ENCODE peak calls at places on chromosomes 6 and 20, in ten cellular contexts. Y is HCT116, T is fibroblast of pulmonary artery, G is GM23338, D is ascending aorta, B is cardiac fibroblast, F is tibial artery, V is bronchial epithelial cell, K is gastrocnemius medialis, P is spleen. L is an unnamed sample.

GRCh38 chr6:127117979-127118504 is 429 bp upstream of the RSPO3 start:
- DNase-seq in Y (no peak), T (no peak), G (no peak), D (no peak), B (no peak), F (no peak), V (no peak), K (no peak), P (no peak), L (peak; percentile 31)

GRCh38 chr20:23260181-23260840 is 90.3 kb upstream of the NXT1 start:
- DNase-seq in Y (no peak), T (no peak), G (no peak), D (no peak), B (no peak), F (no peak), V (no peak), K (no peak), P (no peak), L (no peak)

GRCh38 chr20:32966881-32967781 is 37.1 kb downstream of the SUN5 start:
- DNase-seq in Y (no peak), T (no peak), G (no peak), D (no peak), B (no peak), F (no peak), V (no peak), K (no peak), P (no peak), L (no peak)

GRCh38 chr20:11807070-11807741 is 110.5 kb upstream of the BTBD3 start:
- DNase-seq in Y (no peak), T (peak; percentile 85), G (no peak), D (no peak), B (peak; percentile 82), F (no peak), V (peak; percentile 69), K (no peak), P (no peak), L (peak; percentile 71)

GRCh38 chr6:84018453-84019061 is 15.0 kb upstream of the MRAP2 start:
- DNase-seq in Y (peak; percentile 40), T (no peak), G (peak; percentile 30), D (no peak), B (no peak), F (no peak), V (peak; percentile 75), K (no peak), P (no peak), L (no peak)

GRCh38 chr6:42251911-42252637 is 34.4 kb upstream of the MRPS10 start:
- DNase-seq in Y (no peak), T (peak; percentile 69), G (no peak), D (no peak), B (peak; percentile 73), F (no peak), V (no peak), K (no peak), P (no peak), L (peak; percentile 57)

GRCh38 chr20:55538261-55538908 is 466.9 kb downstream of the CBLN4 start:
- DNase-seq in Y (no peak), T (no peak), G (no peak), D (no peak), B (no peak), F (no peak), V (peak; percentile 76), K (no peak), P (no peak), L (no peak)

GRCh38 chr20:4861961-4862360 is 139.3 kb downstream of the SLC23A2 start:
- DNase-seq in Y (no peak), T (no peak), G (no peak), D (no peak), B (no peak), F (no peak), V (no peak), K (no peak), P (no peak), L (no peak)

GRCh38 chr6:132607544-132608233 is 16.4 kb downstream of the TAAR2 start:
- DNase-seq in Y (no peak), T (no peak), G (no peak), D (no peak), B (no peak), F (no peak), V (peak; percentile 7), K (no peak), P (no peak), L (no peak)

GRCh38 chr6:35972471-35972985 is 51.6 kb upstream of the SRPK1 start:
- DNase-seq in Y (no peak), T (no peak), G (peak; percentile 53), D (no peak), B (peak; percentile 40), F (no peak), V (no peak), K (no peak), P (no peak), L (no peak)
- TF ChIP-seq CTCF in Y (peak; percentile 45), T (peak; percentile 14), G (peak; percentile 30), D (no peak), B (peak; percentile 19), F (no peak), V (no peak), K (no peak), P (no peak), L (no peak)

GRCh38 chr6:150145427-150145826 is 2.6 kb downstream of the PPP1R14C start:
- DNase-seq in Y (no peak), T (no peak), G (no peak), D (no peak), B (no peak), F (no peak), V (peak; percentile 66), K (no peak), P (no peak), L (no peak)
- H3K4me3 ChIP-seq in Y (no peak overlapping the region), T (no peak overlapping the region), G (no peak overlapping the region), D (no peak overlapping the region), B (no peak overlapping the region), F (no peak overlapping the region), V (peak overlapping the region; percentile 76), K (no peak overlapping the region), P (no peak overlapping the region), L (no peak overlapping the region)

GRCh38 chr20:62361799-62362589 is 5.1 kb downstream of the LAMA5 start:
- DNase-seq in Y (peak; percentile 62), T (no peak), G (peak; percentile 96), D (no peak), B (no peak), F (no peak), V (no peak), K (no peak), P (no peak), L (no peak)

GRCh38 chr20:62362590-62362940 is 4.5 kb downstream of the LAMA5 start:
- DNase-seq in Y (no peak), T (no peak), G (no peak), D (no peak), B (no peak), F (no peak), V (no peak), K (no peak), P (no peak), L (no peak)

GRCh38 chr20:62364911-62365736 is 2.0 kb downstream of the LAMA5 start:
- DNase-seq in Y (no peak), T (no peak), G (no peak), D (peak; percentile 72), B (peak; percentile 42), F (peak; percentile 76), V (no peak), K (peak; percentile 82), P (no peak), L (no peak)

GRCh38 chr20:62363920-62364851 is 2.9 kb downstream of the LAMA5 start:
- DNase-seq in Y (no peak), T (peak; percentile 68), G (peak; percentile 63), D (no peak), B (peak; percentile 64), F (no peak), V (no peak), K (no peak), P (no peak), L (peak; percentile 56)

DNA sequence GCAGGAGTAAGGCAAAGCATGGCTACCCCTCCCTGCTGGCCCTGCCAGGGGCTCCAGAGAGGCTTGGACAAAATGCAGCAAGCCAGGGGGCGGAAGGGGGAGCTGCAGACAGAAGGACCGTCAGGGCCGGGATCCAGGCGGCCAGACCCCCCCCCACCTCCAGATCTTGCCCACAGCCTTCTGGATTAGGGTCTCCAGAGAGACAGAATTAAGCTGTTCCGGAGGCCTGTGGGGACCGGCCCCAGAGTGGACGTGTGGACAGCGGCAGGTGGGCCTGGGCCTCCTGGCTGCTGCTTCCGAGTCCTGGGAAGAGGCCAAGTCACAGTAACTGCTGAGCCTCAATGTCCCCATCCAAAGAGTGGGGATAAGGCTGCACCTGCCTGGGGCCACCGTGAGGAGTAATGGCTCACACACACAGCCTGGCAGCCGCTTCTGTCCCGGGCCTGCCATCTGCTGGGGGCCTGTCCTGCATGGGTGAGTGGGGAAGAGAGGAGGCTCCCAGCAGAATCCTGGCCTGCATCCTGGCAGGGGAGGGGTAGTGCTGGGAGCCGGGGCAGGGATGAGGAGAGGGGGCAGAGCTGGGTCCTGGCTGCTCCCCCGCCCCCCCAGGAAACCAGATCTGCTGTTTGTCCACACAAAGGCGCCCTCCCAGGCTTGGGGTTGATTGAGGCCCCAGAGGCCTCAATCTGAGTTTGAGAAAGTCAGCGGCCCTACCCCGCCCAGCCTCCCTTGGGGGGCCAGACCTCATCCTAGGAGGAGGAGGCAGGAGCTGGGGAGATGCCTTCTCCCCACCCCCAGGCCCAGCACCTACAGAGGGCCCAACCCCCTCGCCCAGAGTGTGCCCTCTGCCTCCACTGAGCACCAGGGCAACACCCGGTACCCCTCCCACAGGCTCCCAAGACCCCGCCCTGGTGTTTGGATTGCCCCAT is 3.9 kb downstream of the LAMA5 start:
- DNase-seq in Y (no peak), T (no peak), G (peak; percentile 63), D (no peak), B (no peak), F (no peak), V (no peak), K (no peak), P (no peak), L (no peak)
- TF ChIP-seq CTCF in Y (peak; percentile 23), T (no peak), G (no peak), D (no peak), B (no peak), F (peak; percentile 15), V (peak; percentile 21), K (no peak), P (no peak), L (peak; percentile 20)

GRCh38 chr20:54173653-54174451 is at the start of gene CYP24A1:
- DNase-seq in Y (no peak), T (no peak), G (peak; percentile 57), D (no peak), B (no peak), F (no peak), V (no peak), K (no peak), P (peak; percentile 81), L (peak; percentile 11)
- H3K4me3 ChIP-seq in Y (peak within 1 kb of the TSS; percentile 41), T (no peak within 1 kb of the TSS), G (peak within 1 kb of the TSS; percentile 54), D (peak within 1 kb of the TSS; percentile 18), B (no peak within 1 kb of the TSS), F (no peak within 1 kb of the TSS), V (no peak within 1 kb of the TSS), K (no peak within 1 kb of the TSS), P (no peak within 1 kb of the TSS), L (peak within 1 kb of the TSS; percentile 12)

DNA sequence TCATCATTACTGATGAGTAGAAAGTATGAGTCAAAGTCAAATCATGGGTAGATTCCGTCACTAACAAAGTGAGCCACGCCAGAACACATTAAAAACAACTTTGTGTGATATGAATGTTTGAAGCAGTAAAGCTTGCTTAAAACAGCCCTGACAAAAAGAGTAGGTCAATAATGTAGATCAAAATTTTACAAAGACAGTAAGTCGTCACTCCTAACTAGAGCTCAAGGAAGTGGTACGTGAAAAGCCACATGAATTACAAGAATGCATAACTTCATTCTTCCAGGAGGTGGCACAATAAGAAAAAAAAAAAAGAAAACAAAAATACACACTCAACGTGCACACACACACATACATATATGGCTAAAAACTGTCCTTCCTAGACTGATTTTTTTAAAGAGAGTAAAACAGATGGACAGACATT is 69.9 kb downstream of the HACE1 start:
- DNase-seq in Y (peak; percentile 50), T (peak; percentile 78), G (peak; percentile 41), D (no peak), B (peak; percentile 73), F (no peak), V (peak; percentile 65), K (no peak), P (no peak), L (peak; percentile 47)
- TF ChIP-seq CTCF in Y (peak; percentile 33), T (peak; percentile 45), G (no peak), D (no peak), B (peak; percentile 20), F (peak; percentile 14), V (peak; percentile 28), K (no peak), P (peak; percentile 18), L (no peak)

L was measured in fibroblast of villous mesenchyme.